ENCODE peak calls at places on chromosomes 13 and 19, in four cellular contexts. One of them, this sample, is unnamed.

GRCh38 chr19:35037716-35038622 is 3.6 kb upstream of the HPN start:
- DNase-seq in stomach: no peak
- DNase-seq in neural crest cell: no peak
- DNase-seq in thyroid gland: peak
- DNase-seq in this sample: no peak

GRCh38 chr19:13026478-13026999 is 31.3 kb downstream of the NFIX start:
- DNase-seq in thyroid gland: peak
- DNase-seq in stomach: peak
- DNase-seq in neural crest cell: no peak
- DNase-seq in this sample: no peak

GRCh38 chr13:40672310-40673060 is 6.0 kb upstream of the FOXO1 start:
- DNase-seq in neural crest cell: no peak
- DNase-seq in thyroid gland: no peak
- DNase-seq in stomach: no peak
- DNase-seq in this sample: no peak

GRCh38 chr13:40665061-40665753 is 1.2 kb downstream of the FOXO1 start:
- DNase-seq in stomach: peak
- DNase-seq in thyroid gland: peak
- DNase-seq in neural crest cell: peak
- DNase-seq in this sample: peak

GRCh38 chr13:98267080-98267912 is 90.2 kb upstream of the RNF113B start:
- DNase-seq in stomach: peak
- DNase-seq in thyroid gland: peak
- DNase-seq in neural crest cell: no peak
- DNase-seq in this sample: no peak

GRCh38 chr19:39759457-39760184 is 19.0 kb upstream of the LEUTX start:
- DNase-seq in thyroid gland: no peak
- DNase-seq in neural crest cell: no peak
- DNase-seq in stomach: no peak
- DNase-seq in this sample: no peak

GRCh38 chr13:48808689-48809088 is 155.0 kb downstream of the CYSLTR2 start:
- DNase-seq in thyroid gland: no peak
- DNase-seq in stomach: no peak
- DNase-seq in neural crest cell: no peak
- DNase-seq in this sample: no peak

GRCh38 chr13:80630685-80631121 is 289.8 kb upstream of the SPRY2 start:
- DNase-seq in neural crest cell: no peak
- DNase-seq in stomach: no peak
- DNase-seq in thyroid gland: no peak
- DNase-seq in this sample: no peak

GRCh38 chr13:100395698-100396373 is 192.8 kb downstream of the GGACT start:
- DNase-seq in thyroid gland: no peak
- DNase-seq in stomach: no peak
- DNase-seq in neural crest cell: no peak
- DNase-seq in this sample: no peak

GRCh38 chr19:13872339-13872694 is 4.6 kb upstream of the NANOS3 start:
- DNase-seq in thyroid gland: no peak
- DNase-seq in neural crest cell: no peak
- DNase-seq in stomach: no peak
- DNase-seq in this sample: no peak

GRCh38 chr13:60467098-60467497 is 70.1 kb downstream of the TDRD3 start:
- DNase-seq in neural crest cell: no peak
- DNase-seq in thyroid gland: no peak
- DNase-seq in stomach: no peak
- DNase-seq in this sample: no peak
- TF ChIP-seq CTCF in neural crest cell: no peak
- TF ChIP-seq CTCF in thyroid gland: no peak
- TF ChIP-seq CTCF in stomach: no peak
- TF ChIP-seq CTCF in this sample: no peak

GRCh38 chr19:1473056-1473400 is 6.0 kb downstream of the C19orf25 start:
- DNase-seq in thyroid gland: no peak
- DNase-seq in neural crest cell: no peak
- DNase-seq in stomach: no peak
- DNase-seq in this sample: no peak

GRCh38 chr19:1470864-1471513 is 8.0 kb downstream of the C19orf25 start:
- DNase-seq in stomach: no peak
- DNase-seq in thyroid gland: no peak
- DNase-seq in neural crest cell: no peak
- DNase-seq in this sample: no peak

GRCh38 chr19:1472227-1473055 is 6.6 kb downstream of the C19orf25 start:
- DNase-seq in stomach: no peak
- DNase-seq in thyroid gland: no peak
- DNase-seq in neural crest cell: no peak
- DNase-seq in this sample: no peak

GRCh38 chr19:1469936-1470863 is 8.8 kb downstream of the C19orf25 start:
- DNase-seq in neural crest cell: no peak
- DNase-seq in thyroid gland: peak
- DNase-seq in stomach: peak
- DNase-seq in this sample: no peak

DNA sequence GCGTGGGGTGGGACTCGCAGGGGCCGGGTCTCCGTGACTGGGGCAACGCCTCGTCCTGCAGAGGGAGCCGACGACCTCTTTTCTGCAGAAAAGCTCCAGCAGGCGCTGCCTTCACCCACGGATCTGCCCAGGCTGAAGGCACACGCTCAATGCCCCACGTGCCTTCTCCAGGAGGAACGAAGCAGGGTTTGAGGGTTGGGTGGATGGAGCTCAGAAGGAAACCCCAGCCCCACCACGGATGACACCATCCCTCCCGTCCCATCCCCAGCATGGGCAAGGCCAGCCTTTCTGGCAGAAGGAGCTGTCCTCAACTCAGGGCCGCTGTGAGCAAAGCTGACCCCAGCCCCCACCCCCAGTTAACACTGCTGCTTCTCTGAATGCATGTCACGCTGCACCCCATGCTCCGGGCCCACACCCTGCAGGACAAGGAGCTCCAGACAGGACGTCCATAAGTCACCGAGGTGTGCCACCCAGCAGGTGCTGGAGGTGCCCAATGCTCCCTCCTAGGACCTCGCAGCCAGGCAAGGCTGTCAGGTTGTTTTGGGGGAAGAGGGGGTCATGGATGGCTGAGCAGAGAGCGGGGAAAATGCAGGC is 7.4 kb downstream of the C19orf25 start:
- DNase-seq in neural crest cell: no peak
- DNase-seq in stomach: no peak
- DNase-seq in thyroid gland: no peak
- DNase-seq in this sample: no peak
- TF ChIP-seq CTCF in neural crest cell: peak
- TF ChIP-seq CTCF in stomach: no peak
- TF ChIP-seq CTCF in thyroid gland: no peak
- TF ChIP-seq CTCF in this sample: peak

GRCh38 chr19:48867119-48867921 is 1.1 kb downstream of the PLEKHA4 start:
- DNase-seq in stomach: no peak
- DNase-seq in thyroid gland: no peak
- DNase-seq in neural crest cell: peak
- DNase-seq in this sample: no peak
- TF ChIP-seq CTCF in stomach: no peak
- TF ChIP-seq CTCF in thyroid gland: no peak
- TF ChIP-seq CTCF in neural crest cell: no peak
- TF ChIP-seq CTCF in this sample: no peak

GRCh38 chr13:45439000-45439399 is 20.8 kb upstream of the SLC25A30 start:
- DNase-seq in stomach: no peak
- DNase-seq in thyroid gland: no peak
- DNase-seq in neural crest cell: no peak
- DNase-seq in this sample: no peak

GRCh38 chr13:45445053-45445452 is 19.7 kb upstream of the COG3 start:
- DNase-seq in neural crest cell: no peak
- DNase-seq in thyroid gland: no peak
- DNase-seq in stomach: no peak
- DNase-seq in this sample: no peak

GRCh38 chr13:45446181-45446580 is 18.6 kb upstream of the COG3 start:
- DNase-seq in thyroid gland: no peak
- DNase-seq in stomach: no peak
- DNase-seq in neural crest cell: no peak
- DNase-seq in this sample: no peak

GRCh38 chr13:45439781-45440462 is 21.7 kb upstream of the SLC25A30 start:
- DNase-seq in neural crest cell: no peak
- DNase-seq in thyroid gland: no peak
- DNase-seq in stomach: no peak
- DNase-seq in this sample: no peak

DNA sequence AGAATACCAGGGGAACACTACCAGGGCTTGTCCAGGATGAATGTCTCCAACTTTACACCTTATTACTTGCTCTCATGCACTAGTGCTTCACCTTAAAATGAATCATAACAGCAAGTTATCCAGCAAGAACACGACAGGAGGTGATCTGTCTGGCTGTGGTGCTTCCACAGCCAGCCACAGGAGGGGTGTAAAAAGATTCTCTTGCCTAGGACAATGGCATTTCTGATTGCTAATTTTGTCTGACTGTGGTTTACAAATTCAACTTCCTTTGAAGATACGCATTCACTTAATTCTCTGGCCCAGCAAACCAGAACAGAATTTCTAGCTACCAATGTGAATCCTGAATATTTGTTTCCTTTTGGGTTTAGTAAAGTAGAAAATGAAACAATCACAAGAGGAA is 23.1 kb upstream of the COG3 start:
- DNase-seq in thyroid gland: no peak
- DNase-seq in stomach: no peak
- DNase-seq in neural crest cell: no peak
- DNase-seq in this sample: no peak
- TF ChIP-seq CTCF in thyroid gland: peak
- TF ChIP-seq CTCF in stomach: no peak
- TF ChIP-seq CTCF in neural crest cell: peak
- TF ChIP-seq CTCF in this sample: no peak

GRCh38 chr19:3404324-3405260 is 38.2 kb downstream of the NFIC start:
- DNase-seq in thyroid gland: peak
- DNase-seq in neural crest cell: no peak
- DNase-seq in stomach: peak
- DNase-seq in this sample: no peak
- TF ChIP-seq CTCF in thyroid gland: no peak
- TF ChIP-seq CTCF in neural crest cell: no peak
- TF ChIP-seq CTCF in stomach: no peak
- TF ChIP-seq CTCF in this sample: no peak

GRCh38 chr13:96034662-96035061 is 18.5 kb downstream of the UGGT2 start:
- DNase-seq in stomach: peak
- DNase-seq in thyroid gland: no peak
- DNase-seq in neural crest cell: no peak
- DNase-seq in this sample: no peak

GRCh38 chr13:96033220-96034015 is 19.8 kb downstream of the UGGT2 start:
- DNase-seq in thyroid gland: no peak
- DNase-seq in stomach: no peak
- DNase-seq in neural crest cell: no peak
- DNase-seq in this sample: no peak

GRCh38 chr13:96036515-96036914 is 16.7 kb downstream of the UGGT2 start:
- DNase-seq in neural crest cell: no peak
- DNase-seq in thyroid gland: no peak
- DNase-seq in stomach: no peak
- DNase-seq in this sample: no peak

GRCh38 chr13:96029002-96029401 is 24.2 kb downstream of the UGGT2 start:
- DNase-seq in neural crest cell: no peak
- DNase-seq in thyroid gland: no peak
- DNase-seq in stomach: no peak
- DNase-seq in this sample: no peak

DNA sequence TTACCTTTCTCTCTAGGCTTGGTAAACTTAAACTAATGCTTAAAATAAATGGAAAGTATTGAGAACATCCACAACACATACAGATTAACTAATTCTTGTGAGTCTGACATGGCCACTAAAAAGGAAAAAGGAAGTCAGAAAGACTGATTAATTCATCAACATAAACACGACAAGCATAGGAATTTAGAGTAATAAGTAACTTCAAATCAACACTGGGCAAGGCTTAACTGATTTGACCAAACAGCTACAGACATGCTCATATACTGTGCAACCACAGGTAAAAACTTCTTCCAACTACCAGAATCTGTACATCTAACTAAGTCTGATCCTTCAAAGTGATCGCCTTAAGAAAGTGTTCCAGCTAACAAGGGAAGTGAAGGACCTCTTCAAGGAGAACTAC is 20.5 kb downstream of the UGGT2 start:
- DNase-seq in stomach: no peak
- DNase-seq in thyroid gland: no peak
- DNase-seq in neural crest cell: no peak
- DNase-seq in this sample: no peak
- TF ChIP-seq CTCF in stomach: no peak
- TF ChIP-seq CTCF in thyroid gland: no peak
- TF ChIP-seq CTCF in neural crest cell: no peak
- TF ChIP-seq CTCF in this sample: no peak

DNA sequence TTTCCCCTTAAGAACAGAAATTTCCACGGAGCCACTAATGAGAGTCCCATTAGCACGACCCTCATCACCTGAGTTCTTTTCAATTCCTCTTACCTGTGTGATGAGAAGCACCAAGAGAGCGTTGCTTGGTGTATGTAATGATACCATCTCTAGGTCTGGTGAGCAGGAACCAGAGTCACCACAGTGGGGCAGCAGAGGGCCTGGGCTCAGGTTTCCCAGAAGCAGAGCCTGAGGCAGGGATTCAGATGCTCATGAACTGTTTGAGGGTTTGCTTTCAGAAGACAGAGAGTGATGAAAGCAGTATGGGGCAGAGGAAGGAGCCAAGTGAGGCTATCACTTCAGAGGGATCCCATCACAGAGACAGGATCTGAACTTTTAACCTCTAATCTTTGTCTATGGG is 3.1 kb upstream of the PTPRH start:
- DNase-seq in stomach: no peak
- DNase-seq in neural crest cell: peak
- DNase-seq in thyroid gland: no peak
- DNase-seq in this sample: no peak
- TF ChIP-seq CTCF in stomach: no peak
- TF ChIP-seq CTCF in neural crest cell: peak
- TF ChIP-seq CTCF in thyroid gland: no peak
- TF ChIP-seq CTCF in this sample: peak

GRCh38 chr13:92963029-92963428 is 263.6 kb upstream of the GPC6 start:
- DNase-seq in thyroid gland: no peak
- DNase-seq in neural crest cell: no peak
- DNase-seq in stomach: no peak
- DNase-seq in this sample: no peak

GRCh38 chr13:92966900-92967299 is 259.7 kb upstream of the GPC6 start:
- DNase-seq in thyroid gland: no peak
- DNase-seq in stomach: no peak
- DNase-seq in neural crest cell: no peak
- DNase-seq in this sample: no peak

GRCh38 chr13:92966341-92966740 is 260.3 kb upstream of the GPC6 start:
- DNase-seq in thyroid gland: no peak
- DNase-seq in stomach: no peak
- DNase-seq in neural crest cell: no peak
- DNase-seq in this sample: no peak

GRCh38 chr13:92972751-92973150 is 253.9 kb upstream of the GPC6 start:
- DNase-seq in neural crest cell: no peak
- DNase-seq in stomach: no peak
- DNase-seq in thyroid gland: no peak
- DNase-seq in this sample: no peak

DNA sequence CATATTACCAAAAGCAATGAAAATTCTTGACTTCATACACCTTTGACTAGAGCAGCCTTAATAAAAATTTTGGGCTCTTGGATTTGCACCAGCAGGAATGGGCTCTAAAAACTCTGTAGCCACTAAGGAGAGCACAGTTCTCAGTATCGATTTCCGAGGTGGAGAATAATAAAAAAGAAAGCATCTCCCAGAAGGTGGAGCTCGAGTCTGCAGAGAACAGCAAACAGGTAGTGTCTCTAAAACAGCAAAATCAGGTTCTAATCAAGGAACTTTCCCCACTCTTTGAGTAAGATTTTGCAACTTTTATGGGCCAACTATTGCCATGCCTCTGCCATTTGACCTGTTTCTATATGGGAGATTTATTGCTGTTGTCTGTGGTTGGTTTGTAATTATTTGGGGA is 258.7 kb upstream of the GPC6 start:
- DNase-seq in neural crest cell: no peak
- DNase-seq in stomach: no peak
- DNase-seq in thyroid gland: no peak
- DNase-seq in this sample: no peak
- TF ChIP-seq CTCF in neural crest cell: no peak
- TF ChIP-seq CTCF in stomach: no peak
- TF ChIP-seq CTCF in thyroid gland: no peak
- TF ChIP-seq CTCF in this sample: peak